ENCODE peak calls at places on chromosomes 6 and 20, in six cellular contexts. K is gastrocnemius medialis, L is body of pancreas, F is cardiac muscle cell, J is uterus, P is fibroblast of lung. D is an unnamed sample.

GRCh38 chr6:152054441-152054840 is 247.0 kb downstream of the ESR1 start:
- DNase-seq in K (no peak), L (no peak), F (no peak), J (no peak), P (peak), D (no peak)

GRCh38 chr6:37258405-37258704 is 411 bp upstream of the TMEM217 start:
- DNase-seq in K (no peak), L (no peak), F (no peak), J (no peak), P (no peak), D (no peak)

GRCh38 chr6:29531668-29532067 is 27.9 kb downstream of the UBD start:
- DNase-seq in K (no peak), L (no peak), F (no peak), J (no peak), P (no peak), D (no peak)

GRCh38 chr6:32175711-32176475 is at the start of gene AGPAT1:
- DNase-seq in K (peak), L (peak), F (peak), J (peak), P (peak), D (peak)

GRCh38 chr20:12287575-12287974 is 369.9 kb downstream of the BTBD3 start:
- DNase-seq in K (no peak), L (no peak), F (no peak), J (no peak), P (no peak), D (no peak)

GRCh38 chr6:110523461-110524021 is 47.1 kb upstream of the SLC22A16 start:
- DNase-seq in K (no peak), L (no peak), F (no peak), J (no peak), P (no peak), D (no peak)

GRCh38 chr6:131038612-131039344 is 24.3 kb downstream of the EPB41L2 start:
- DNase-seq in K (no peak), L (no peak), F (no peak), J (no peak), P (peak), D (no peak)

GRCh38 chr6:168949876-168950499 is 303.7 kb downstream of the THBS2 start:
- DNase-seq in K (no peak), L (no peak), F (no peak), J (no peak), P (peak), D (no peak)

GRCh38 chr20:13158339-13158738 is 62.7 kb upstream of the ISM1 start:
- DNase-seq in K (no peak), L (no peak), F (no peak), J (peak), P (no peak), D (no peak)

GRCh38 chr20:8562356-8562755 is 430.3 kb downstream of the PLCB1 start:
- DNase-seq in K (no peak), L (no peak), F (no peak), J (no peak), P (no peak), D (no peak)

GRCh38 chr6:2579789-2580570 is 170.7 kb downstream of the MYLK4 start:
- DNase-seq in K (no peak), L (no peak), F (no peak), J (no peak), P (peak), D (no peak)

GRCh38 chr20:17626217-17627007 is 55.6 kb downstream of the RRBP1 start:
- DNase-seq in K (peak), L (peak), F (no peak), J (peak), P (no peak), D (no peak)

GRCh38 chr20:52667358-52667757 is 304.8 kb upstream of the TSHZ2 start:
- DNase-seq in K (no peak), L (no peak), F (no peak), J (no peak), P (no peak), D (no peak)

GRCh38 chr6:158565122-158565429 is 5.2 kb downstream of the TMEM181 start:
- DNase-seq in K (no peak), L (no peak), F (no peak), J (no peak), P (no peak), D (no peak)

GRCh38 chr20:62220666-62221568 is 839 bp upstream of the HRH3 start:
- DNase-seq in K (no peak), L (no peak), F (no peak), J (no peak), P (no peak), D (no peak)

GRCh38 chr6:47075741-47076421 is 33.7 kb upstream of the ADGRF1 start:
- DNase-seq in K (no peak), L (no peak), F (no peak), J (no peak), P (no peak), D (no peak)

GRCh38 chr20:8331740-8332412 is 199.8 kb downstream of the PLCB1 start:
- DNase-seq in K (no peak), L (peak), F (no peak), J (peak), P (peak), D (no peak)

GRCh38 chr20:41650221-41650948 is 32.2 kb upstream of the CHD6 start:
- DNase-seq in K (no peak), L (peak), F (no peak), J (no peak), P (no peak), D (no peak)

GRCh38 chr6:45677381-45677992 is 299.8 kb upstream of the SUPT3H start:
- DNase-seq in K (no peak), L (no peak), F (no peak), J (peak), P (peak), D (no peak)
- H3K27ac ChIP-seq in K (no peak), L (no peak), F (no peak), J (no peak), P (peak), D (no peak)

DNA sequence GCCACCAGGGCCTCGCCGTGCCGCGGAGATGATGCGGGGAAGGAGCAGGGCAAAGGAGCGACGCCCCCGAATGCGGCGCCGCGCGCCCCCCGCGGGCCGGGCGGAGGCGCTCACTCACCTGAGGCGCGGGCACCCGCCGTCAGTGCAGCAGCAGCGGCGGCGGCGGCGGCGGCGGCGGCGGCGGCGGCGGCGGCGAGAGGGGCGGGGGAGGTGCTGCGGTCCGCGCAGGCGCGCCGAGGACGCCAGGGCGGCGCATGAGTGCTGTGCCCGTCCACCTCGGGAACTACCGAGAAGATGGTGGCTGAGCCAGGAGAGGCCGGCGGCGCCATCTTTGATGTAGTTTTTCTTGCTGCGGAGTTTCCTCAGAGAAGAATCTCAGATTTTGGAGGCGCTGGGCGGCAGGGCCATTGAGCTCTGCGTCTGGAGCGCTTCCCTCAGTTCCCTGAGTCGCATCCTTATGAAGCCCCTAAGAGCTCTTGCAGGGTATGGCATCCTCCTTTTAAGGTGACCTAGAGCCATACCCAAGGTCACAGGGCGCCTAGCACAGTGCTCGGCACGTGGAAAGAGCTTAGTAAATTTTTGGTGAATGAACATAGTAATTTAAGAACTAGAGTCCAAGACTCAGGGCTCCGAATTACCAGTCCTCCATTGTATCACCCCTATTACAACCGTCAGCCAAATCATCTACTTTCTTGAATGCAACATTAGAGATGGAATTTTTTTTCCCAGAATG is at the start of gene NDRG3:
- DNase-seq in K (peak), L (peak), F (peak), J (peak), P (peak), D (peak)
- TF ChIP-seq CTCF in K (no peak), L (no peak), F (no peak), J (peak), P (no peak), D (no peak)

DNA sequence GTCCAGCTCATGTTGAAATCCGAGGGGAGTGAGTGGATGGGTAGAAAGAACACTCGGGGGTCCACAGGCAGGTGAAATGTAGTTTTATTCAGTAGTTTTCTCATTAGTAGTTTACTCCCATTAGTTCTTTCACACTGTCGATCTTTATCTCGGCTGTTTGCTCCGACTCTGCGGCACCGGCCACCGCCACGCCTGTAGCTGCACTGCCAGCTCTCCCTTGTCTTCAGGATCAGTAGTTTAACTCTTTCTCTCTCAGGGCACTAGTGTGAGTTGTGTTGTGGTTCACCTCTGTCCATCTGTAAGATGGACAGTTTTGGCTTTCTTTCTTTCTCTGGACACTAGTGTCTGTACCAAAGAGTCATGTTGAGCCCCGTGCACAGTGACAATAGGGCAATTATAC is 195.7 kb downstream of the LMBRD1 start:
- DNase-seq in K (no peak), L (no peak), F (no peak), J (no peak), P (no peak), D (no peak)
- H3K27ac ChIP-seq in K (no peak), L (no peak), F (no peak), J (no peak), P (no peak), D (no peak)

DNA sequence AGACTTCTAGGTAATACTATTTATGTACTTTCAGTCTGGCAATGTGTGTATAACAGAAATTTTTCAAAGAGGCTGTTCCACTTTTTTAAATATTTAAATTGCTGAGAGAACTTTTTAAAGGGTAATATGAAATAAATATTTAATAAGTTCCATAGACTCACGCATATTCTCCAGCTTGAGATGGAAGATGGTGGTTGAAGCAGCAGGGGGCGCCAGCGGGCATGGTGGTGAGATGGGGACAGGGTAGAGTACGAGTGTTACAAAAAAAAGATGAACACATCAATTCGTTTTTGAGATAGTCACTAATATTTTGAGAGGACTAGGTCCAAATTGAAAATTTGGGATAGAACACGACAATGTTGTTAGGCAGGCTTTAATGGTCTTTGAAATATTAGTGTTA is 68.4 kb downstream of the RSPO3 start:
- DNase-seq in K (peak), L (peak), F (peak), J (no peak), P (no peak), D (peak)
- TF ChIP-seq CTCF in K (peak), L (peak), F (peak), J (no peak), P (peak), D (peak)

DNA sequence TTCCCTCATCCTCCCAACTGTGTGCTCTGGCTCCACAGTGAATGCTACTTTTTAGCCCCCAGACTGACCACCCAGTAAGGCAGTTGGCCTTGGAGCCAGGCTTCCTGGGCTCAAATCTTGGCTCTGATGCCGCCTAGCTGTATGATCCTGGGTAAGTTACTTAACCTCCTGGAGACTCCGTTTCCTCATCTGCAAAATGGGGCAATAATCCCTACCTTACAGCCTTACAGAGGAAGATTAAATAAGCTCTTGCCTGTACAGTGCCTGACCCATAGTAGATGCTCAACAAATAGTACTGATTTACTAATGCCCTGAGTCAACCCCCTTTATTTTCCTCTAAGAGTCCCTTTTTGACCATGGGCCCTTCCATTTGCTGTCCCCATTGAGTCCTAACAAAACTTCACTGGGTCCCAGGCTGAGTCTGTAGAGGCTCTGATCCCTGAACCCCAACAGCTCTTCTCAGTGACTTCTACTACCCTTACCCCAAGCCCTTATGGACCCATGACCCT is 31.2 kb downstream of the FOXP4 start:
- DNase-seq in K (no peak), L (no peak), F (no peak), J (no peak), P (no peak), D (no peak)
- H3K27ac ChIP-seq in K (no peak), L (peak), F (peak), J (no peak), P (no peak), D (no peak)

DNA sequence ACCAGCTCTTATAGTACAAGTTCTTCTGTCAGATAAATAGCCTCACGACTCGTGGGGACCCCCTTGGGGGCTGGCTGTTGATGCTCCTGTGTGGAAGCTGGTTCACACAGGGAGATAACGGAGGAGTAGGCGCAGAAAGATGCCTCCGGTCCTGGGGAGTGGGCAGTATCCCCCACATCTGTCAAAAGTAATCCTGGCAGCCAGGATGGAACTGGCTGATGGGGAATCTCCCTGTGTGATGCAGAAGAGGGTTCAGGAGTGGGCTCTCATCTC is 54.7 kb downstream of the NPEPL1 start:
- DNase-seq in K (no peak), L (no peak), F (no peak), J (no peak), P (no peak), D (no peak)
- TF ChIP-seq CTCF in K (no peak), L (no peak), F (no peak), J (no peak), P (no peak), D (no peak)

GRCh38 chr6:118569498-118569897 is 21.4 kb downstream of the PLN start:
- DNase-seq in K (no peak), L (no peak), F (no peak), J (no peak), P (no peak), D (no peak)

GRCh38 chr6:118578617-118579016 is 30.5 kb downstream of the PLN start:
- DNase-seq in K (no peak), L (no peak), F (no peak), J (no peak), P (peak), D (no peak)

GRCh38 chr6:118577972-118578371 is 29.9 kb downstream of the PLN start:
- DNase-seq in K (no peak), L (no peak), F (no peak), J (no peak), P (no peak), D (no peak)

GRCh38 chr6:118571121-118571520 is 23.0 kb downstream of the PLN start:
- DNase-seq in K (no peak), L (no peak), F (no peak), J (no peak), P (no peak), D (no peak)

DNA sequence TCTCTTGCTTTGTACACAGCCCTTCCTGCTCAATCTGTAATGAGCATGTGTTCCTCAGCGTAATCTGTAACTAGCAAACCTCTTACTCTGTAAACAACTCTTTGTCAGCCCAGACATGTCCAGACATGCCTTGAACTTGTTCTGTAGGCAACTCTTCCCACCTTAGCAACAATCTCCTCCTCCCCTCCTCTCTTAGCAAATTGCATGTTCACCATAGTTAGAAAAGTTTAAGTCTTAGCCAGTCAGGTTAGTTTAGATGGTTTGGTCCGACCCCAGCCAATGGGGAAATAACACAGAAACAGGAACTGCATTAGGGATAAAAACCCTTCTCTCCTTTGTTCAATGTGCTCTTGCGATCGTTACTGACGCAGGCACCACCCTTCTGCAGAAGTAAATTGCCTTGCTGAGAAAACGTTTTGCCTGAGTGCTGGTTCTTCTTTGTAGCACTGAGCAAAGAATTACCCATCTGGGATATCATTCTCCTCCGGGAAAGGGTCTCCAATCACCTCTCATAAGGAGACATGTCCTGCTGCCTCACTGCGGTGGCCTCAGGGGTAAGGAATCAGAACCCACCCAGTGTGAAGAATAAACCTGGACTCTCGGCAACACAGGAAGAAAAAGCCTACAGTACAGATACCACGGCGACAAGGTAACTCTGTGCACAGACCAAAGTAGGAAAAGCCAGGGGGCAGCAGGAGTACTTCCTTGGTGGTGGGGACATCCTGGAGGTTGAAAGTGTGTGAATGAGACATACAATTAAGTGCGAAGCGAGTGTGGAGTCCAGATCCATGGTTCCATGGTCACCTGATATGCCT is 26.2 kb downstream of the PLN start:
- DNase-seq in K (no peak), L (no peak), F (no peak), J (no peak), P (peak), D (no peak)
- H3K27ac ChIP-seq in K (no peak), L (no peak), F (no peak), J (no peak), P (no peak), D (no peak)

GRCh38 chr20:47678130-47678453 is 107.2 kb downstream of the SULF2 start:
- DNase-seq in K (no peak), L (no peak), F (no peak), J (no peak), P (no peak), D (no peak)
- TF ChIP-seq CTCF in K (no peak), L (no peak), F (no peak), J (no peak), P (no peak), D (no peak)

DNA sequence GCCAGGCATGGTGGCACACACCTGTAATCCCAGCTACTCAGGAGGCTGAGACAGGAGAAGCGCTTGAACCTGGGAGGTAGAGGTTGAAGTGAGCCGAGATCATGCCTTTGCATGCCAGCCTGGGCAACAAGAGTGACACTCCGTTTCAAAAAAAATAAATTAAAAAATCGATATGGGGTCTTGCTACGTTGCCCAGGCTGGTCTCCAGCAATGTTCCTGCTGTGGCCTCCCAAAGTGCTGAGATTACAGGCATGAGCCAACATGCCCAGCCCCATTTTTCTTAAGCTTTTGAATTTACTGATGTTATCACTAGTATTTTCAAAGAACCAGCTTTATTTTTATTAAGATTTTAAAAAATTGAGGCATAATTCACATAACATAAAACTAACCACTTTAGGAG is 23.6 kb downstream of the POLR1C start:
- DNase-seq in K (no peak), L (no peak), F (no peak), J (no peak), P (no peak), D (no peak)
- H3K27ac ChIP-seq in K (no peak), L (no peak), F (no peak), J (no peak), P (no peak), D (no peak)

DNA sequence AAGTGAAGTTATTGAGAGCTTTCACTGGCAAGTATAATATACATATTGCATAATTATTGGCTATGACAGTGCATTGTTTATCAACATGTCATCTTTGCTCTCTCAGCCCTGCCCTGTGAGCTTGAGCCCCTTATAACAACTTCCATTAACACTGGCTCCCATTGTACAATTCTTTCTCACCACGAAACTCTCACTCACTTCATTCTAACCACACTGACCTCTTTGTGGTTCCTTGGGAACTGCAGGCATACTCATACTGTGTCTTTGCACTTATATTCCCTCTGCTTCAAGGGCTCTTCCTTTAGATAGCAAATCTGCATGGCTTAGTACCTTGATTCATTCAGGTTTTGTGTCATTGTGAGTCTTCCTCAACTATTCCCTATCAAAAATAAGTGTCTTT is 411.8 kb downstream of the CDKAL1 start:
- DNase-seq in K (no peak), L (no peak), F (no peak), J (no peak), P (peak), D (no peak)
- TF ChIP-seq CTCF in K (no peak), L (no peak), F (peak), J (no peak), P (peak), D (no peak)